ENCODE peak calls at places on chromosomes 13 and 19, in ten cellular contexts. One of them, this sample, is unnamed.
A peak's percentile ranks its signal among the peaks of the same experiment; 100 is the strongest.

GRCh38 chr19:57242821-57243220 is 2.4 kb downstream of the ZNF805 start:
- DNase-seq in effector memory CD4-positive, alpha-beta T cell: no peak
- DNase-seq in stimulated activated effector memory CD8-positive, alpha-beta T cell treated with anti-CD3 and anti-CD28 coated beads, Interleukin-12 subunit alpha, Interleukin-12 subunit beta, amount 100 ng/mL, for 72 hours: no peak
- DNase-seq in naive B cell: no peak
- DNase-seq in H1: no peak
- DNase-seq in RCC 7860: no peak
- DNase-seq in astrocyte: no peak
- DNase-seq in Peyer's patch: no peak
- DNase-seq in pulmonary artery endothelial cell: no peak
- DNase-seq in posterior cingulate gyrus: no peak
- DNase-seq in this sample: no peak

GRCh38 chr13:45207319-45207718 is 6.5 kb upstream of the KCTD4 start:
- DNase-seq in effector memory CD4-positive, alpha-beta T cell: no peak
- DNase-seq in stimulated activated effector memory CD8-positive, alpha-beta T cell treated with anti-CD3 and anti-CD28 coated beads, Interleukin-12 subunit alpha, Interleukin-12 subunit beta, amount 100 ng/mL, for 72 hours: no peak
- DNase-seq in naive B cell: no peak
- DNase-seq in H1: no peak
- DNase-seq in RCC 7860: no peak
- DNase-seq in astrocyte: no peak
- DNase-seq in Peyer's patch: no peak
- DNase-seq in pulmonary artery endothelial cell: no peak
- DNase-seq in posterior cingulate gyrus: no peak
- DNase-seq in this sample: no peak

GRCh38 chr13:65387743-65388347 is 1842.3 kb downstream of the PCDH9 start:
- DNase-seq in effector memory CD4-positive, alpha-beta T cell: no peak
- DNase-seq in stimulated activated effector memory CD8-positive, alpha-beta T cell treated with anti-CD3 and anti-CD28 coated beads, Interleukin-12 subunit alpha, Interleukin-12 subunit beta, amount 100 ng/mL, for 72 hours: no peak
- DNase-seq in naive B cell: no peak
- DNase-seq in H1: no peak
- DNase-seq in RCC 7860: no peak
- DNase-seq in astrocyte: no peak
- DNase-seq in Peyer's patch: no peak
- DNase-seq in pulmonary artery endothelial cell: no peak
- DNase-seq in posterior cingulate gyrus: no peak
- DNase-seq in this sample: no peak

GRCh38 chr19:54160182-54160811 is 776 bp upstream of the LENG1 start:
- DNase-seq in effector memory CD4-positive, alpha-beta T cell: no peak
- DNase-seq in stimulated activated effector memory CD8-positive, alpha-beta T cell treated with anti-CD3 and anti-CD28 coated beads, Interleukin-12 subunit alpha, Interleukin-12 subunit beta, amount 100 ng/mL, for 72 hours: no peak
- DNase-seq in naive B cell: no peak
- DNase-seq in H1: peak; percentile 58
- DNase-seq in RCC 7860: no peak
- DNase-seq in astrocyte: no peak
- DNase-seq in Peyer's patch: no peak
- DNase-seq in pulmonary artery endothelial cell: no peak
- DNase-seq in posterior cingulate gyrus: no peak
- DNase-seq in this sample: no peak

GRCh38 chr13:34901577-34901976 is 40.5 kb upstream of the NBEA start:
- DNase-seq in effector memory CD4-positive, alpha-beta T cell: no peak
- DNase-seq in stimulated activated effector memory CD8-positive, alpha-beta T cell treated with anti-CD3 and anti-CD28 coated beads, Interleukin-12 subunit alpha, Interleukin-12 subunit beta, amount 100 ng/mL, for 72 hours: no peak
- DNase-seq in naive B cell: no peak
- DNase-seq in H1: no peak
- DNase-seq in RCC 7860: no peak
- DNase-seq in astrocyte: no peak
- DNase-seq in Peyer's patch: no peak
- DNase-seq in pulmonary artery endothelial cell: no peak
- DNase-seq in posterior cingulate gyrus: no peak
- DNase-seq in this sample: no peak

GRCh38 chr19:2361259-2362038 is 1.4 kb downstream of the TMPRSS9 start:
- DNase-seq in effector memory CD4-positive, alpha-beta T cell: no peak
- DNase-seq in stimulated activated effector memory CD8-positive, alpha-beta T cell treated with anti-CD3 and anti-CD28 coated beads, Interleukin-12 subunit alpha, Interleukin-12 subunit beta, amount 100 ng/mL, for 72 hours: no peak
- DNase-seq in naive B cell: no peak
- DNase-seq in H1: no peak
- DNase-seq in RCC 7860: no peak
- DNase-seq in astrocyte: no peak
- DNase-seq in Peyer's patch: no peak
- DNase-seq in pulmonary artery endothelial cell: no peak
- DNase-seq in posterior cingulate gyrus: no peak
- DNase-seq in this sample: no peak

GRCh38 chr13:23754506-23754905 is 134.7 kb downstream of the MIPEP start:
- DNase-seq in effector memory CD4-positive, alpha-beta T cell: peak; percentile 15
- DNase-seq in stimulated activated effector memory CD8-positive, alpha-beta T cell treated with anti-CD3 and anti-CD28 coated beads, Interleukin-12 subunit alpha, Interleukin-12 subunit beta, amount 100 ng/mL, for 72 hours: no peak
- DNase-seq in naive B cell: no peak
- DNase-seq in H1: no peak
- DNase-seq in RCC 7860: no peak
- DNase-seq in astrocyte: no peak
- DNase-seq in Peyer's patch: no peak
- DNase-seq in pulmonary artery endothelial cell: no peak
- DNase-seq in posterior cingulate gyrus: no peak
- DNase-seq in this sample: no peak

GRCh38 chr13:50358715-50359367 is 343.6 kb downstream of the KCNRG start:
- DNase-seq in effector memory CD4-positive, alpha-beta T cell: no peak
- DNase-seq in stimulated activated effector memory CD8-positive, alpha-beta T cell treated with anti-CD3 and anti-CD28 coated beads, Interleukin-12 subunit alpha, Interleukin-12 subunit beta, amount 100 ng/mL, for 72 hours: no peak
- DNase-seq in naive B cell: no peak
- DNase-seq in H1: no peak
- DNase-seq in RCC 7860: no peak
- DNase-seq in astrocyte: no peak
- DNase-seq in Peyer's patch: no peak
- DNase-seq in pulmonary artery endothelial cell: no peak
- DNase-seq in posterior cingulate gyrus: no peak
- DNase-seq in this sample: no peak

GRCh38 chr13:33258437-33259193 is 26.9 kb downstream of the STARD13 start:
- DNase-seq in effector memory CD4-positive, alpha-beta T cell: no peak
- DNase-seq in stimulated activated effector memory CD8-positive, alpha-beta T cell treated with anti-CD3 and anti-CD28 coated beads, Interleukin-12 subunit alpha, Interleukin-12 subunit beta, amount 100 ng/mL, for 72 hours: no peak
- DNase-seq in naive B cell: no peak
- DNase-seq in H1: no peak
- DNase-seq in RCC 7860: no peak
- DNase-seq in astrocyte: no peak
- DNase-seq in Peyer's patch: no peak
- DNase-seq in pulmonary artery endothelial cell: no peak
- DNase-seq in posterior cingulate gyrus: no peak
- DNase-seq in this sample: no peak

GRCh38 chr19:34504809-34505291 is 23.3 kb downstream of the WTIP start:
- DNase-seq in effector memory CD4-positive, alpha-beta T cell: no peak
- DNase-seq in stimulated activated effector memory CD8-positive, alpha-beta T cell treated with anti-CD3 and anti-CD28 coated beads, Interleukin-12 subunit alpha, Interleukin-12 subunit beta, amount 100 ng/mL, for 72 hours: no peak
- DNase-seq in naive B cell: no peak
- DNase-seq in H1: no peak
- DNase-seq in RCC 7860: no peak
- DNase-seq in astrocyte: no peak
- DNase-seq in Peyer's patch: peak; percentile 46
- DNase-seq in pulmonary artery endothelial cell: no peak
- DNase-seq in posterior cingulate gyrus: peak; percentile 22
- DNase-seq in this sample: no peak

GRCh38 chr19:35712910-35713845 is 4.6 kb upstream of the KMT2B start:
- DNase-seq in effector memory CD4-positive, alpha-beta T cell: no peak
- DNase-seq in stimulated activated effector memory CD8-positive, alpha-beta T cell treated with anti-CD3 and anti-CD28 coated beads, Interleukin-12 subunit alpha, Interleukin-12 subunit beta, amount 100 ng/mL, for 72 hours: peak; percentile 93
- DNase-seq in naive B cell: no peak
- DNase-seq in H1: peak; percentile 62
- DNase-seq in RCC 7860: no peak
- DNase-seq in astrocyte: no peak
- DNase-seq in Peyer's patch: peak; percentile 86
- DNase-seq in pulmonary artery endothelial cell: no peak
- DNase-seq in posterior cingulate gyrus: no peak
- DNase-seq in this sample: no peak

GRCh38 chr13:50911051-50911690 is 1.6 kb downstream of the RNASEH2B start:
- DNase-seq in effector memory CD4-positive, alpha-beta T cell: no peak
- DNase-seq in stimulated activated effector memory CD8-positive, alpha-beta T cell treated with anti-CD3 and anti-CD28 coated beads, Interleukin-12 subunit alpha, Interleukin-12 subunit beta, amount 100 ng/mL, for 72 hours: no peak
- DNase-seq in naive B cell: no peak
- DNase-seq in H1: no peak
- DNase-seq in RCC 7860: no peak
- DNase-seq in astrocyte: no peak
- DNase-seq in Peyer's patch: no peak
- DNase-seq in pulmonary artery endothelial cell: no peak
- DNase-seq in posterior cingulate gyrus: no peak
- DNase-seq in this sample: no peak

GRCh38 chr13:98524391-98524790 is 52.5 kb downstream of the STK24 start:
- DNase-seq in effector memory CD4-positive, alpha-beta T cell: peak; percentile 41
- DNase-seq in stimulated activated effector memory CD8-positive, alpha-beta T cell treated with anti-CD3 and anti-CD28 coated beads, Interleukin-12 subunit alpha, Interleukin-12 subunit beta, amount 100 ng/mL, for 72 hours: no peak
- DNase-seq in naive B cell: no peak
- DNase-seq in H1: no peak
- DNase-seq in RCC 7860: no peak
- DNase-seq in astrocyte: no peak
- DNase-seq in Peyer's patch: no peak
- DNase-seq in pulmonary artery endothelial cell: no peak
- DNase-seq in posterior cingulate gyrus: no peak
- DNase-seq in this sample: no peak

GRCh38 chr13:106381083-106381482 is 154.4 kb downstream of the EFNB2 start:
- DNase-seq in effector memory CD4-positive, alpha-beta T cell: no peak
- DNase-seq in stimulated activated effector memory CD8-positive, alpha-beta T cell treated with anti-CD3 and anti-CD28 coated beads, Interleukin-12 subunit alpha, Interleukin-12 subunit beta, amount 100 ng/mL, for 72 hours: no peak
- DNase-seq in naive B cell: no peak
- DNase-seq in H1: no peak
- DNase-seq in RCC 7860: no peak
- DNase-seq in astrocyte: peak; percentile 72
- DNase-seq in Peyer's patch: no peak
- DNase-seq in pulmonary artery endothelial cell: no peak
- DNase-seq in posterior cingulate gyrus: no peak
- DNase-seq in this sample: no peak

GRCh38 chr13:91792054-91792453 is 393.6 kb downstream of the GPC5 start:
- DNase-seq in effector memory CD4-positive, alpha-beta T cell: no peak
- DNase-seq in stimulated activated effector memory CD8-positive, alpha-beta T cell treated with anti-CD3 and anti-CD28 coated beads, Interleukin-12 subunit alpha, Interleukin-12 subunit beta, amount 100 ng/mL, for 72 hours: no peak
- DNase-seq in naive B cell: no peak
- DNase-seq in H1: no peak
- DNase-seq in RCC 7860: no peak
- DNase-seq in astrocyte: no peak
- DNase-seq in Peyer's patch: no peak
- DNase-seq in pulmonary artery endothelial cell: no peak
- DNase-seq in posterior cingulate gyrus: no peak
- DNase-seq in this sample: no peak

GRCh38 chr13:65784088-65784816 is 1445.9 kb downstream of the PCDH9 start:
- DNase-seq in effector memory CD4-positive, alpha-beta T cell: no peak
- DNase-seq in stimulated activated effector memory CD8-positive, alpha-beta T cell treated with anti-CD3 and anti-CD28 coated beads, Interleukin-12 subunit alpha, Interleukin-12 subunit beta, amount 100 ng/mL, for 72 hours: no peak
- DNase-seq in naive B cell: no peak
- DNase-seq in H1: no peak
- DNase-seq in RCC 7860: no peak
- DNase-seq in astrocyte: no peak
- DNase-seq in Peyer's patch: no peak
- DNase-seq in pulmonary artery endothelial cell: no peak
- DNase-seq in posterior cingulate gyrus: peak; percentile 39
- DNase-seq in this sample: no peak

GRCh38 chr13:106532111-106532929 is 3.1 kb downstream of the EFNB2 start:
- DNase-seq in effector memory CD4-positive, alpha-beta T cell: no peak
- DNase-seq in stimulated activated effector memory CD8-positive, alpha-beta T cell treated with anti-CD3 and anti-CD28 coated beads, Interleukin-12 subunit alpha, Interleukin-12 subunit beta, amount 100 ng/mL, for 72 hours: no peak
- DNase-seq in naive B cell: no peak
- DNase-seq in H1: no peak
- DNase-seq in RCC 7860: no peak
- DNase-seq in astrocyte: peak; percentile 43
- DNase-seq in Peyer's patch: no peak
- DNase-seq in pulmonary artery endothelial cell: no peak
- DNase-seq in posterior cingulate gyrus: peak; percentile 77
- DNase-seq in this sample: no peak

GRCh38 chr19:926595-927043 is 784 bp downstream of the ARID3A start:
- DNase-seq in effector memory CD4-positive, alpha-beta T cell: no peak
- DNase-seq in stimulated activated effector memory CD8-positive, alpha-beta T cell treated with anti-CD3 and anti-CD28 coated beads, Interleukin-12 subunit alpha, Interleukin-12 subunit beta, amount 100 ng/mL, for 72 hours: peak; percentile 61
- DNase-seq in naive B cell: peak; percentile 62
- DNase-seq in H1: no peak
- DNase-seq in RCC 7860: no peak
- DNase-seq in astrocyte: no peak
- DNase-seq in Peyer's patch: peak; percentile 87
- DNase-seq in pulmonary artery endothelial cell: no peak
- DNase-seq in posterior cingulate gyrus: no peak
- DNase-seq in this sample: peak; percentile 18

GRCh38 chr13:33644607-33645543 is 173.1 kb upstream of the RFC3 start:
- DNase-seq in effector memory CD4-positive, alpha-beta T cell: no peak
- DNase-seq in stimulated activated effector memory CD8-positive, alpha-beta T cell treated with anti-CD3 and anti-CD28 coated beads, Interleukin-12 subunit alpha, Interleukin-12 subunit beta, amount 100 ng/mL, for 72 hours: no peak
- DNase-seq in naive B cell: no peak
- DNase-seq in H1: no peak
- DNase-seq in RCC 7860: no peak
- DNase-seq in astrocyte: no peak
- DNase-seq in Peyer's patch: no peak
- DNase-seq in pulmonary artery endothelial cell: no peak
- DNase-seq in posterior cingulate gyrus: no peak
- DNase-seq in this sample: no peak

GRCh38 chr19:19514215-19514633 is 1.1 kb downstream of the TSSK6 start:
- DNase-seq in effector memory CD4-positive, alpha-beta T cell: no peak
- DNase-seq in stimulated activated effector memory CD8-positive, alpha-beta T cell treated with anti-CD3 and anti-CD28 coated beads, Interleukin-12 subunit alpha, Interleukin-12 subunit beta, amount 100 ng/mL, for 72 hours: no peak
- DNase-seq in naive B cell: no peak
- DNase-seq in H1: no peak
- DNase-seq in RCC 7860: no peak
- DNase-seq in astrocyte: peak; percentile 33
- DNase-seq in Peyer's patch: no peak
- DNase-seq in pulmonary artery endothelial cell: no peak
- DNase-seq in posterior cingulate gyrus: peak; percentile 87
- DNase-seq in this sample: no peak

GRCh38 chr13:47397739-47398138 is 500.9 kb upstream of the HTR2A start:
- DNase-seq in effector memory CD4-positive, alpha-beta T cell: no peak
- DNase-seq in stimulated activated effector memory CD8-positive, alpha-beta T cell treated with anti-CD3 and anti-CD28 coated beads, Interleukin-12 subunit alpha, Interleukin-12 subunit beta, amount 100 ng/mL, for 72 hours: no peak
- DNase-seq in naive B cell: no peak
- DNase-seq in H1: no peak
- DNase-seq in RCC 7860: no peak
- DNase-seq in astrocyte: peak; percentile 71
- DNase-seq in Peyer's patch: no peak
- DNase-seq in pulmonary artery endothelial cell: no peak
- DNase-seq in posterior cingulate gyrus: no peak
- DNase-seq in this sample: no peak

GRCh38 chr13:111954681-111955411 is 112.1 kb upstream of the SOX1 start:
- DNase-seq in effector memory CD4-positive, alpha-beta T cell: no peak
- DNase-seq in stimulated activated effector memory CD8-positive, alpha-beta T cell treated with anti-CD3 and anti-CD28 coated beads, Interleukin-12 subunit alpha, Interleukin-12 subunit beta, amount 100 ng/mL, for 72 hours: no peak
- DNase-seq in naive B cell: no peak
- DNase-seq in H1: peak; percentile 41
- DNase-seq in RCC 7860: peak; percentile 83
- DNase-seq in astrocyte: no peak
- DNase-seq in Peyer's patch: no peak
- DNase-seq in pulmonary artery endothelial cell: no peak
- DNase-seq in posterior cingulate gyrus: no peak
- DNase-seq in this sample: no peak

GRCh38 chr19:40317338-40317737 is 30.9 kb downstream of the C19orf47 start:
- DNase-seq in effector memory CD4-positive, alpha-beta T cell: no peak
- DNase-seq in stimulated activated effector memory CD8-positive, alpha-beta T cell treated with anti-CD3 and anti-CD28 coated beads, Interleukin-12 subunit alpha, Interleukin-12 subunit beta, amount 100 ng/mL, for 72 hours: no peak
- DNase-seq in naive B cell: no peak
- DNase-seq in H1: no peak
- DNase-seq in RCC 7860: no peak
- DNase-seq in astrocyte: no peak
- DNase-seq in Peyer's patch: no peak
- DNase-seq in pulmonary artery endothelial cell: no peak
- DNase-seq in posterior cingulate gyrus: peak; percentile 57
- DNase-seq in this sample: no peak

GRCh38 chr13:66794340-66795031 is 435.6 kb downstream of the PCDH9 start:
- DNase-seq in effector memory CD4-positive, alpha-beta T cell: no peak
- DNase-seq in stimulated activated effector memory CD8-positive, alpha-beta T cell treated with anti-CD3 and anti-CD28 coated beads, Interleukin-12 subunit alpha, Interleukin-12 subunit beta, amount 100 ng/mL, for 72 hours: no peak
- DNase-seq in naive B cell: peak; percentile 51
- DNase-seq in H1: no peak
- DNase-seq in RCC 7860: no peak
- DNase-seq in astrocyte: no peak
- DNase-seq in Peyer's patch: no peak
- DNase-seq in pulmonary artery endothelial cell: no peak
- DNase-seq in posterior cingulate gyrus: no peak
- DNase-seq in this sample: no peak

GRCh38 chr13:59205501-59205900 is 958.2 kb downstream of the DIAPH3 start:
- DNase-seq in effector memory CD4-positive, alpha-beta T cell: no peak
- DNase-seq in stimulated activated effector memory CD8-positive, alpha-beta T cell treated with anti-CD3 and anti-CD28 coated beads, Interleukin-12 subunit alpha, Interleukin-12 subunit beta, amount 100 ng/mL, for 72 hours: no peak
- DNase-seq in naive B cell: no peak
- DNase-seq in H1: no peak
- DNase-seq in RCC 7860: no peak
- DNase-seq in astrocyte: no peak
- DNase-seq in Peyer's patch: no peak
- DNase-seq in pulmonary artery endothelial cell: no peak
- DNase-seq in posterior cingulate gyrus: no peak
- DNase-seq in this sample: no peak

This sample was measured in hypothalamus.